ENCODE peak calls at places on chromosomes 11 and 22, in seven cellular contexts. U, I, F, D, K, R and B are unnamed samples.

GRCh38 chr22:45672564-45673481 is 1.2 kb downstream of the ATXN10 start:
- DNase-seq in I (no peak), K (no peak), D (no peak), F (peak; percentile 8), R (no peak), U (no peak), B (no peak)

GRCh38 chr22:25182131-25183110 is 17.2 kb upstream of the CRYBB3 start:
- DNase-seq in U (no peak), F (no peak), R (no peak), D (no peak), K (no peak), I (no peak), B (peak; percentile 42)

GRCh38 chr11:46615756-46616155 is 1.3 kb downstream of the HARBI1 start:
- DNase-seq in F (no peak), D (no peak), R (no peak), I (no peak), U (no peak), K (no peak), B (no peak)

GRCh38 chr11:35714882-35715612 is 52.5 kb downstream of the TRIM44 start:
- DNase-seq in K (no peak), F (no peak), D (no peak), U (no peak), R (no peak), I (no peak), B (peak; percentile 18)

GRCh38 chr11:69637956-69638871 is 2.7 kb upstream of the CCND1 start:
- DNase-seq in F (no peak), U (peak; percentile 35), K (peak; percentile 68), R (no peak), I (no peak), D (no peak), B (peak; percentile 75)

GRCh38 chr11:43577566-43578264 is 102.8 kb upstream of the HSD17B12 start:
- DNase-seq in R (no peak), F (no peak), U (no peak), I (no peak), D (no peak), K (no peak), B (no peak)

GRCh38 chr11:33976351-33977199 is 75.0 kb upstream of the CAPRIN1 start:
- DNase-seq in R (no peak), F (no peak), U (no peak), I (no peak), K (no peak), D (no peak), B (peak; percentile 47)

GRCh38 chr22:49573109-49573765 is 254.4 kb downstream of the BRD1 start:
- DNase-seq in K (no peak), F (no peak), R (no peak), U (no peak), D (no peak), I (no peak), B (no peak)

GRCh38 chr22:47484960-47485571 is 722.6 kb downstream of the TBC1D22A start:
- DNase-seq in F (no peak), R (no peak), U (no peak), D (no peak), I (no peak), K (no peak), B (no peak)

GRCh38 chr11:1241706-1242105 is 18.8 kb downstream of the MUC5B start:
- DNase-seq in U (no peak), I (no peak), F (no peak), R (no peak), D (no peak), K (no peak), B (no peak)

GRCh38 chr11:64990222-64990918 is 6.4 kb downstream of the BATF2 start:
- DNase-seq in K (no peak), R (no peak), I (no peak), F (no peak), D (no peak), U (no peak), B (no peak)